ENCODE peak calls at places on chromosomes 13 and 19, in five cellular contexts. Z is CD8-positive, alpha-beta T cell; M is breast epithelium; R is activated B cell treated with CpG ODN at 0.5 μM for 24 hours; Q is cardiac muscle cell. P is an unnamed sample.
A peak's percentile ranks its signal among the peaks of the same experiment; 100 is the strongest.

GRCh38 chr13:31394491-31394890 is 194.7 kb downstream of the B3GLCT start:
- DNase-seq in Z (no peak), M (no peak), R (no peak), Q (no peak), P (no peak)

GRCh38 chr13:98813993-98814392 is 61.5 kb upstream of the SLC15A1 start:
- DNase-seq in Z (no peak), M (no peak), R (no peak), Q (no peak), P (no peak)

GRCh38 chr13:31046711-31047279 is 114.3 kb downstream of the TEX26 start:
- DNase-seq in Z (no peak), M (no peak), R (no peak), Q (peak; percentile 68), P (no peak)

GRCh38 chr19:12379732-12380443 is 14.4 kb upstream of the ZNF442 start:
- DNase-seq in Z (no peak), M (no peak), R (no peak), Q (no peak), P (no peak)

GRCh38 chr13:45826741-45827140 is 24.8 kb downstream of the SIAH3 start:
- DNase-seq in Z (no peak), M (no peak), R (no peak), Q (no peak), P (no peak)

GRCh38 chr19:29622191-29623070 is 16.3 kb downstream of the POP4 start:
- DNase-seq in Z (no peak), M (no peak), R (no peak), Q (no peak), P (no peak)

GRCh38 chr19:43625918-43626579 is 6.6 kb upstream of the ZNF428 start:
- DNase-seq in Z (no peak), M (no peak), R (no peak), Q (peak; percentile 43), P (no peak)

GRCh38 chr19:16509141-16510061 is 13.2 kb downstream of the C19orf44 start:
- DNase-seq in Z (no peak), M (no peak), R (no peak), Q (peak; percentile 77), P (no peak)

GRCh38 chr19:54670576-54671347 is 8.0 kb downstream of the LILRB4 start:
- DNase-seq in Z (no peak), M (no peak), R (no peak), Q (no peak), P (no peak)

GRCh38 chr19:13861714-13862531 is 15.0 kb upstream of the NANOS3 start:
- DNase-seq in Z (peak; percentile 86), M (peak; percentile 96), R (peak; percentile 92), Q (peak; percentile 96), P (peak; percentile 97)

GRCh38 chr19:37999309-38000213 is 92.6 kb downstream of the SIPA1L3 start:
- DNase-seq in Z (no peak), M (no peak), R (no peak), Q (peak; percentile 97), P (no peak)

GRCh38 chr19:46351241-46352041 is 4.6 kb downstream of the PPP5C start:
- DNase-seq in Z (no peak), M (no peak), R (no peak), Q (peak; percentile 77), P (no peak)

GRCh38 chr19:30664358-30665058 is 292.3 kb downstream of the ZNF536 start:
- DNase-seq in Z (no peak), M (no peak), R (no peak), Q (peak; percentile 8), P (no peak)

GRCh38 chr13:105920375-105920774 is 615.1 kb downstream of the EFNB2 start:
- DNase-seq in Z (no peak), M (no peak), R (no peak), Q (peak; percentile 25), P (no peak)

GRCh38 chr13:33575378-33575777 is 242.6 kb upstream of the RFC3 start:
- DNase-seq in Z (no peak), M (no peak), R (no peak), Q (no peak), P (no peak)

GRCh38 chr19:10749435-10750384 is 31.8 kb downstream of the DNM2 start:
- DNase-seq in Z (no peak), M (no peak), R (no peak), Q (no peak), P (no peak)

GRCh38 chr13:75316427-75316826 is 165.5 kb downstream of the TBC1D4 start:
- DNase-seq in Z (no peak), M (no peak), R (no peak), Q (peak; percentile 44), P (no peak)

GRCh38 chr13:49953560-49953959 is 17.4 kb upstream of the SPRYD7 start:
- DNase-seq in Z (no peak), M (no peak), R (no peak), Q (no peak), P (no peak)

GRCh38 chr19:46528601-46529447 is 33.2 kb upstream of the PNMA8B start:
- DNase-seq in Z (no peak), M (no peak), R (no peak), Q (no peak), P (no peak)

GRCh38 chr19:5547881-5548280 is 19.9 kb downstream of the TINCR start:
- DNase-seq in Z (no peak), M (no peak), R (no peak), Q (peak; percentile 62), P (no peak)
- TF ChIP-seq CTCF in Z (peak; percentile 24), M (no peak), R (no peak), Q (peak; percentile 70), P (peak; percentile 63)

GRCh38 chr19:35783469-35784400 is 8.4 kb downstream of the ARHGAP33 start:
- DNase-seq in Z (no peak), M (no peak), R (no peak), Q (no peak), P (no peak)
- TF ChIP-seq CTCF in Z (no peak), M (no peak), R (no peak), Q (no peak), P (no peak)

GRCh38 chr19:41156207-41156606 is 36.8 kb upstream of the CYP2S1 start:
- DNase-seq in Z (no peak), M (no peak), R (no peak), Q (no peak), P (no peak)

GRCh38 chr19:41159861-41160260 is 33.2 kb upstream of the CYP2S1 start:
- DNase-seq in Z (no peak), M (no peak), R (no peak), Q (peak; percentile 36), P (no peak)

GRCh38 chr19:41166888-41167804 is 25.9 kb upstream of the CYP2S1 start:
- DNase-seq in Z (no peak), M (no peak), R (no peak), Q (no peak), P (no peak)

DNA sequence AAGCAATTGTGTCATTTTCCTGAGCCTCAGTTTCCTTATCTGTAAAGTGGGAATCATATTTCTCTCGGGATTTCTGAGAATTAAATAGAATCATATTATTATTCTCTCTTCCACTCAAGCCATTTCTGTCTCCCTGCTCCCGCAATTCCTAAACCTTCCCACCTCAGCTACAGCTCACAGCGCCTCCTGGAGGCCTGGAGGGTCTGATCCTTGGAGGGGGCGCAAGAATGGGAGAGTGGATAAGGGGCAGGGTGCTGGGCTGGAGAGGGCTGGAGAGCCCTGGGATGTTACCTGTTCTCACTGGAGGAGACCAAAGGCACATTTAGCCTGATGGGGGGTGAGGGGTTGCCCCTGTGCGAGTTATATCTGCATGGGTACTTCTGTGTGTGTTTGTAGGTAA is 31.1 kb upstream of the CYP2S1 start:
- DNase-seq in Z (no peak), M (no peak), R (no peak), Q (no peak), P (no peak)
- TF ChIP-seq CTCF in Z (no peak), M (no peak), R (no peak), Q (peak; percentile 16), P (peak; percentile 31)

GRCh38 chr13:110743687-110744086 is 30.2 kb downstream of the ING1 start:
- DNase-seq in Z (no peak), M (no peak), R (no peak), Q (no peak), P (no peak)
- TF ChIP-seq CTCF in Z (no peak), M (no peak), R (no peak), Q (no peak), P (no peak)

DNA sequence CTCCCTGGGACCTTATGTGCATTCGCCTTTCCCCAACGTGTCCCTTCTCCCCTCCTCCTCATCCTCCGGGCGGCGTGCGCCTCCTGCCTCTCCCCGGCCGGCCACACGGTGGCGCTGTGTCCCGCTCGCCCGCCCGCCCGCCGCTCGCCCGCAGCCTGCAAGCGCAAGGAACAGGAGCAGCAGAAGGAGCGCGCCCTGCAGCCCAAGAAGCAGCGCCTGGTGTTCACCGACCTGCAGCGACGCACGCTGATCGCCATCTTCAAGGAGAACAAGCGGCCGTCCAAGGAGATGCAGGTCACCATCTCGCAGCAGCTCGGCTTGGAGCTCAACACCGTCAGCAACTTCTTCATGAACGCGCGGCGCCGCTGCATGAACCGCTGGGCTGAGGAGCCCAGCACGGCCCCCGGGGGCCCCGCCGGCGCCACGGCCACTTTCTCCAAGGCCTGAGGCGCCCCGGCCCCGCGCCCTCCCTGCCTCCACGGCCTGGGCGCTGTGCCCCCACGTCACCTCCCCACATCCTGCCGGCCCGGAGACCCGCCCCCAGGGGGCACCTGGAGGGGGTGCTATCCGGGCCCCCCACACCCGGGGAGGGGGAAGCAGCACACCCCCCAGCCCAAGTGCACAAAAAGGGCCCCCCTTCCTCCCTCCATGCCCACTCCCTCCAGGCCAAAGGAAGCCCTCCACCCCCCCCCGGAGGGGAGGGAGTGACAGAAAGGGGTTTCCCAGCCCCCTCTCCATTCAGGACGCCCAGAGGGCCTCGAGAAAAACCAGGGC is 21.9 kb downstream of the ONECUT3 start:
- DNase-seq in Z (no peak), M (no peak), R (no peak), Q (peak; percentile 45), P (no peak)
- TF ChIP-seq CTCF in Z (peak; percentile 30), M (peak; percentile 15), R (no peak), Q (peak; percentile 60), P (peak; percentile 63)

P was measured in progenitor cell of endocrine pancreas.